ENCODE peak calls at places on chromosomes 16 and 17, in eight cellular contexts. One of them, this sample, is unnamed. For H3K4me1, the result is how much of the 10 kb centered on the place peaks cover.

GRCh38 chr17:49456172-49456965 is 38.7 kb upstream of the NGFR start:
- DNase-seq in heart left ventricle: no peak
- DNase-seq in transverse colon: no peak
- DNase-seq in spleen: no peak
- DNase-seq in hepatocyte: peak
- DNase-seq in sigmoid colon: no peak
- DNase-seq in fibroblast of lung: peak
- DNase-seq in Panc1: no peak
- DNase-seq in this sample: no peak

GRCh38 chr17:27559506-27559931 is 71.5 kb upstream of the LGALS9 start:
- DNase-seq in heart left ventricle: peak
- DNase-seq in transverse colon: no peak
- DNase-seq in spleen: peak
- DNase-seq in hepatocyte: peak
- DNase-seq in sigmoid colon: no peak
- DNase-seq in fibroblast of lung: peak
- DNase-seq in Panc1: no peak
- DNase-seq in this sample: no peak

GRCh38 chr17:17151962-17152361 is 54.2 kb downstream of the PLD6 start:
- DNase-seq in heart left ventricle: peak
- DNase-seq in transverse colon: peak
- DNase-seq in spleen: peak
- DNase-seq in hepatocyte: peak
- DNase-seq in sigmoid colon: peak
- DNase-seq in fibroblast of lung: peak
- DNase-seq in Panc1: peak
- DNase-seq in this sample: no peak

GRCh38 chr17:71180801-71181385 is 939.9 kb upstream of the SOX9 start:
- DNase-seq in heart left ventricle: no peak
- DNase-seq in transverse colon: peak
- DNase-seq in spleen: no peak
- DNase-seq in hepatocyte: peak
- DNase-seq in sigmoid colon: peak
- DNase-seq in fibroblast of lung: peak
- DNase-seq in Panc1: no peak
- DNase-seq in this sample: no peak

GRCh38 chr17:65696739-65697394 is 135.4 kb upstream of the AXIN2 start:
- DNase-seq in heart left ventricle: no peak
- DNase-seq in transverse colon: no peak
- DNase-seq in spleen: no peak
- DNase-seq in hepatocyte: peak
- DNase-seq in sigmoid colon: no peak
- DNase-seq in fibroblast of lung: peak
- DNase-seq in Panc1: no peak
- DNase-seq in this sample: no peak

GRCh38 chr17:15462962-15463361 is 4.5 kb downstream of the CDRT4 start:
- DNase-seq in heart left ventricle: no peak
- DNase-seq in transverse colon: no peak
- DNase-seq in spleen: no peak
- DNase-seq in hepatocyte: no peak
- DNase-seq in sigmoid colon: no peak
- DNase-seq in fibroblast of lung: no peak
- DNase-seq in Panc1: no peak
- DNase-seq in this sample: no peak

GRCh38 chr17:74249966-74250365 is 24.1 kb upstream of the DNAI2 start:
- DNase-seq in heart left ventricle: peak
- DNase-seq in transverse colon: no peak
- DNase-seq in spleen: no peak
- DNase-seq in hepatocyte: no peak
- DNase-seq in sigmoid colon: no peak
- DNase-seq in fibroblast of lung: no peak
- DNase-seq in Panc1: no peak
- DNase-seq in this sample: no peak

GRCh38 chr17:72219824-72220473 is 99.1 kb downstream of the SOX9 start:
- DNase-seq in heart left ventricle: no peak
- DNase-seq in transverse colon: no peak
- DNase-seq in spleen: no peak
- DNase-seq in hepatocyte: no peak
- DNase-seq in sigmoid colon: no peak
- DNase-seq in fibroblast of lung: no peak
- DNase-seq in Panc1: no peak
- DNase-seq in this sample: no peak

GRCh38 chr17:16923097-16923903 is 48.6 kb downstream of the TNFRSF13B start:
- DNase-seq in heart left ventricle: no peak
- DNase-seq in transverse colon: peak
- DNase-seq in spleen: peak
- DNase-seq in hepatocyte: no peak
- DNase-seq in sigmoid colon: peak
- DNase-seq in fibroblast of lung: no peak
- DNase-seq in Panc1: no peak
- DNase-seq in this sample: no peak

GRCh38 chr17:80476877-80477646 is 655 bp upstream of the NPTX1 start:
- DNase-seq in heart left ventricle: no peak
- DNase-seq in transverse colon: no peak
- DNase-seq in spleen: no peak
- DNase-seq in hepatocyte: no peak
- DNase-seq in sigmoid colon: no peak
- DNase-seq in fibroblast of lung: no peak
- DNase-seq in Panc1: no peak
- DNase-seq in this sample: peak

GRCh38 chr17:73386561-73386960 is 74.8 kb upstream of the CDC42EP4 start:
- DNase-seq in heart left ventricle: no peak
- DNase-seq in transverse colon: no peak
- DNase-seq in spleen: no peak
- DNase-seq in hepatocyte: no peak
- DNase-seq in sigmoid colon: no peak
- DNase-seq in fibroblast of lung: no peak
- DNase-seq in Panc1: no peak
- DNase-seq in this sample: no peak

DNA sequence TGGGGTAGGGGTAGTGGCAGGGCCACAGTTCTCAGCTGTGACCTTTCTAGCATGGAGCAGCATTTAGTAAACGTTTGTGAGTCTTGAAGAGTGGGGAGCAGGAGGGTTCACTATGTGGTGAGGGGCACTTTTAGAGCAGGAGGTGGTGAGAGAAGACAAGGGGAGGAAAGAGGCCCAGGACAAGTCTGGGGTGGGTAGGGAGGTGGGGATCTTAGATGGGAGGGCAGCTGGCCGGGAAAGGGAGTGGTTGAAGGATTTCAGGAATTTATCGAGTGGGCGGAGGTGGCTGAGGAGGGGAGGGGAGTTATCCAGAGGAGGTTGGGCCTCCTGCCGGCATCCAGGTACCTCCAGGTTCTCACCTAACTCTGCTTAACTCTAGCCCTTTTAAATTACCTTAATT is 1.9 kb downstream of the CLEC16A start:
- DNase-seq in heart left ventricle: no peak
- DNase-seq in transverse colon: no peak
- DNase-seq in spleen: no peak
- DNase-seq in hepatocyte: peak
- DNase-seq in sigmoid colon: no peak
- DNase-seq in fibroblast of lung: no peak
- DNase-seq in Panc1: no peak
- DNase-seq in this sample: peak
- H3K4me1 ChIP-seq in heart left ventricle: under half
- H3K4me1 ChIP-seq in transverse colon: under half
- H3K4me1 ChIP-seq in spleen: under half
- H3K4me1 ChIP-seq in hepatocyte: under half
- H3K4me1 ChIP-seq in sigmoid colon: half or more
- H3K4me1 ChIP-seq in fibroblast of lung: under half
- H3K4me1 ChIP-seq in Panc1: under half
- H3K4me1 ChIP-seq in this sample: under half

DNA sequence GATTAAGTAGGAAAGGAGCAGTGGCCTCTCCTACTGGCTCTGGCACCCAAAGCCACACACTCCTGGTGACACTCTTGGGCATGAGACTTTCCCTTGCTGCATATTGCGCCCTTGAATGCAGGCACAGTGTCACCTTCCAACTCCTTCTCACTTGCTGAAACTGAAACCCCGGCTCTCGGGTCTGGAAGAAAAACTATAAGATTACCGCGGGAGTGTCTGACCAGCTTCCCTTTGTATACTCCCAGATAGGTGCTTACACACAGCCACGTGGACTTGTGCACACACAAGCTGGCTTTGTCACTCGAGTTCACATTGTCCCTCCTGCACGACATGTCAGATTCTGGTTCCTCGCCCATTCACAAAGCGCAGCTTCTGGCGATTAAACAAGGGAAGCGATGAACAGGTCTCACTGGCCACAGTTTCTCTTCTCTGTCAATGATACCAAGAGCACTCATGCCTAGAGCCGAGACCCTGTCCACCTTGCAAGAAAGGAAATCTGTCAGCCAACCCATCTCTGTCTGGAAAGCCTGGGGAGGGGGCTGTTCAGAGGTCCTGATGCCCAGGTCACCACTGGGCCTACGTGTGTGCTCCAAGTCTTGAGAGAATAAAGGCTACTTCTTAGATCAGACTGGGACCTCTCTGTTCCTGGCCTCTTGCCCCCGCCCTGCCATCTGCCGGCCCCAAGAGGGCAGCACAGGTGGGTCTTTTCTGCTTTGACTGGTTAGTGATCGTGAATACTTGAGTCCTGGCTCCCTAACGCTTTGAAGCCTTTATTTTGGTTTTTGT is 104.5 kb downstream of the MRM1 start:
- DNase-seq in heart left ventricle: no peak
- DNase-seq in transverse colon: peak
- DNase-seq in spleen: peak
- DNase-seq in hepatocyte: peak
- DNase-seq in sigmoid colon: no peak
- DNase-seq in fibroblast of lung: peak
- DNase-seq in Panc1: peak
- DNase-seq in this sample: peak
- TF ChIP-seq CTCF in heart left ventricle: peak
- TF ChIP-seq CTCF in transverse colon: peak
- TF ChIP-seq CTCF in spleen: peak
- TF ChIP-seq CTCF in hepatocyte: peak
- TF ChIP-seq CTCF in sigmoid colon: no peak
- TF ChIP-seq CTCF in fibroblast of lung: peak
- TF ChIP-seq CTCF in Panc1: peak
- TF ChIP-seq CTCF in this sample: peak

GRCh38 chr16:29992371-29992967 is 2.9 kb downstream of the HIRIP3 start:
- DNase-seq in heart left ventricle: peak
- DNase-seq in transverse colon: no peak
- DNase-seq in spleen: no peak
- DNase-seq in hepatocyte: no peak
- DNase-seq in sigmoid colon: no peak
- DNase-seq in fibroblast of lung: peak
- DNase-seq in Panc1: no peak
- DNase-seq in this sample: no peak

GRCh38 chr16:29991571-29991904 is 3.9 kb downstream of the HIRIP3 start:
- DNase-seq in heart left ventricle: no peak
- DNase-seq in transverse colon: no peak
- DNase-seq in spleen: peak
- DNase-seq in hepatocyte: no peak
- DNase-seq in sigmoid colon: no peak
- DNase-seq in fibroblast of lung: no peak
- DNase-seq in Panc1: no peak
- DNase-seq in this sample: no peak

GRCh38 chr16:29990033-29990432 is 5.4 kb downstream of the HIRIP3 start:
- DNase-seq in heart left ventricle: no peak
- DNase-seq in transverse colon: peak
- DNase-seq in spleen: no peak
- DNase-seq in hepatocyte: no peak
- DNase-seq in sigmoid colon: no peak
- DNase-seq in fibroblast of lung: no peak
- DNase-seq in Panc1: no peak
- DNase-seq in this sample: no peak

GRCh38 chr16:29989111-29989858 is 6.1 kb downstream of the HIRIP3 start:
- DNase-seq in heart left ventricle: no peak
- DNase-seq in transverse colon: peak
- DNase-seq in spleen: peak
- DNase-seq in hepatocyte: no peak
- DNase-seq in sigmoid colon: peak
- DNase-seq in fibroblast of lung: no peak
- DNase-seq in Panc1: no peak
- DNase-seq in this sample: no peak

GRCh38 chr16:29990883-29991570 is 4.4 kb downstream of the HIRIP3 start:
- DNase-seq in heart left ventricle: no peak
- DNase-seq in transverse colon: no peak
- DNase-seq in spleen: peak
- DNase-seq in hepatocyte: no peak
- DNase-seq in sigmoid colon: no peak
- DNase-seq in fibroblast of lung: no peak
- DNase-seq in Panc1: no peak
- DNase-seq in this sample: no peak
- H3K4me1 ChIP-seq in heart left ventricle: under half
- H3K4me1 ChIP-seq in transverse colon: under half
- H3K4me1 ChIP-seq in spleen: under half
- H3K4me1 ChIP-seq in hepatocyte: under half
- H3K4me1 ChIP-seq in sigmoid colon: under half
- H3K4me1 ChIP-seq in fibroblast of lung: under half
- H3K4me1 ChIP-seq in Panc1: under half
- H3K4me1 ChIP-seq in this sample: under half

GRCh38 chr16:622920-623280 is 7.9 kb upstream of the WFIKKN1 start:
- DNase-seq in heart left ventricle: no peak
- DNase-seq in transverse colon: no peak
- DNase-seq in spleen: peak
- DNase-seq in hepatocyte: no peak
- DNase-seq in sigmoid colon: peak
- DNase-seq in fibroblast of lung: no peak
- DNase-seq in Panc1: no peak
- DNase-seq in this sample: no peak
- TF ChIP-seq CTCF in heart left ventricle: no peak
- TF ChIP-seq CTCF in transverse colon: no peak
- TF ChIP-seq CTCF in spleen: no peak
- TF ChIP-seq CTCF in hepatocyte: no peak
- TF ChIP-seq CTCF in sigmoid colon: no peak
- TF ChIP-seq CTCF in fibroblast of lung: no peak
- TF ChIP-seq CTCF in Panc1: no peak
- TF ChIP-seq CTCF in this sample: no peak

GRCh38 chr16:88904676-88905365 is 38.4 kb upstream of the PABPN1L start:
- DNase-seq in heart left ventricle: no peak
- DNase-seq in transverse colon: no peak
- DNase-seq in spleen: no peak
- DNase-seq in hepatocyte: no peak
- DNase-seq in sigmoid colon: no peak
- DNase-seq in fibroblast of lung: no peak
- DNase-seq in Panc1: no peak
- DNase-seq in this sample: no peak
- H3K4me1 ChIP-seq in heart left ventricle: under half
- H3K4me1 ChIP-seq in transverse colon: under half
- H3K4me1 ChIP-seq in spleen: under half
- H3K4me1 ChIP-seq in hepatocyte: under half
- H3K4me1 ChIP-seq in sigmoid colon: under half
- H3K4me1 ChIP-seq in fibroblast of lung: under half
- H3K4me1 ChIP-seq in Panc1: under half
- H3K4me1 ChIP-seq in this sample: under half

This sample was measured in Caco-2.